ENCODE peak calls at places on chromosomes 13 and 19, in seven cellular contexts. U is effector CD8-positive, alpha-beta T cell; I is CD8-positive, alpha-beta memory T cell; N is activated T-cell treated with anti-CD3 and anti-CD28 coated beads, Interleukin-2, amount 50 U/mL, for 72 hours; T is osteocyte; O is neural progenitor cell; G is effector memory CD4-positive, alpha-beta T cell. Y is an unnamed sample.

GRCh38 chr13:34561033-34561432 is 381.0 kb upstream of the NBEA start:
- DNase-seq in U (no peak), I (no peak), N (no peak), T (no peak), O (no peak), G (no peak), Y (no peak)

GRCh38 chr19:39327990-39328705 is 7.5 kb upstream of the LRFN1 start:
- DNase-seq in U (peak), I (peak), N (peak), T (peak), O (peak), G (peak), Y (peak)

GRCh38 chr13:21176982-21177284 is 475 bp downstream of the MRPL57 start:
- DNase-seq in U (no peak), I (no peak), N (peak), T (no peak), O (no peak), G (no peak), Y (no peak)

GRCh38 chr13:46643165-46643777 is 90.3 kb downstream of the LRCH1 start:
- DNase-seq in U (no peak), I (no peak), N (no peak), T (no peak), O (no peak), G (no peak), Y (no peak)

GRCh38 chr13:40193290-40194203 is 472.9 kb downstream of the FOXO1 start:
- DNase-seq in U (no peak), I (no peak), N (no peak), T (peak), O (no peak), G (no peak), Y (no peak)

GRCh38 chr13:44974056-44974798 is 15.0 kb downstream of the NUFIP1 start:
- DNase-seq in U (no peak), I (no peak), N (no peak), T (no peak), O (no peak), G (no peak), Y (no peak)

GRCh38 chr19:39641773-39642172 is 13.9 kb upstream of the LGALS16 start:
- DNase-seq in U (no peak), I (no peak), N (no peak), T (no peak), O (no peak), G (no peak), Y (no peak)

GRCh38 chr19:35109395-35110112 is 6.1 kb upstream of the FXYD3 start:
- DNase-seq in U (no peak), I (no peak), N (no peak), T (no peak), O (peak), G (no peak), Y (no peak)

GRCh38 chr19:55485439-55486011 is 537 bp downstream of the NAT14 start:
- DNase-seq in U (no peak), I (peak), N (no peak), T (no peak), O (no peak), G (no peak), Y (no peak)

GRCh38 chr13:50387124-50387581 is 371.9 kb downstream of the KCNRG start:
- DNase-seq in U (no peak), I (no peak), N (peak), T (no peak), O (peak), G (peak), Y (peak)

GRCh38 chr19:35719402-35720162 is 1.8 kb downstream of the KMT2B start:
- DNase-seq in U (no peak), I (no peak), N (no peak), T (no peak), O (no peak), G (no peak), Y (no peak)

GRCh38 chr19:42216653-42217521 is 590 bp downstream of the DEDD2 start:
- DNase-seq in U (peak), I (peak), N (peak), T (no peak), O (peak), G (no peak), Y (peak)

GRCh38 chr19:28386080-28386869 is 826.7 kb downstream of the UQCRFS1 start:
- DNase-seq in U (no peak), I (no peak), N (no peak), T (no peak), O (no peak), G (no peak), Y (no peak)

GRCh38 chr19:1172353-1173159 is 1.5 kb downstream of the SBNO2 start:
- DNase-seq in U (no peak), I (no peak), N (no peak), T (no peak), O (peak), G (no peak), Y (no peak)

GRCh38 chr13:96091164-96091931 is 1.4 kb downstream of the HS6ST3 start:
- DNase-seq in U (no peak), I (no peak), N (no peak), T (no peak), O (peak), G (no peak), Y (no peak)

GRCh38 chr19:49546825-49547565 is 19.2 kb downstream of the RCN3 start:
- DNase-seq in U (peak), I (peak), N (peak), T (no peak), O (peak), G (peak), Y (peak)

GRCh38 chr19:49340865-49341718 is 5.9 kb downstream of the CD37 start:
- DNase-seq in U (no peak), I (no peak), N (no peak), T (no peak), O (no peak), G (no peak), Y (no peak)

GRCh38 chr13:102399791-102400618 is 1.8 kb downstream of the FGF14 start:
- DNase-seq in U (peak), I (peak), N (peak), T (no peak), O (peak), G (peak), Y (peak)

GRCh38 chr19:46731007-46731501 is 14.1 kb upstream of the PRKD2 start:
- DNase-seq in U (no peak), I (no peak), N (no peak), T (no peak), O (no peak), G (no peak), Y (no peak)

GRCh38 chr19:38657633-38658222 is 10.3 kb downstream of the ACTN4 start:
- DNase-seq in U (no peak), I (no peak), N (peak), T (no peak), O (peak), G (no peak), Y (no peak)

GRCh38 chr19:13952154-13953020 is at the start of gene DCAF15:
- DNase-seq in U (peak), I (peak), N (peak), T (peak), O (peak), G (peak), Y (peak)

GRCh38 chr13:29925457-29925856 is 75.0 kb upstream of the UBL3 start:
- DNase-seq in U (no peak), I (no peak), N (no peak), T (no peak), O (no peak), G (no peak), Y (no peak)

GRCh38 chr13:27599845-27600553 is 20.3 kb downstream of the LNX2 start:
- DNase-seq in U (no peak), I (no peak), N (no peak), T (no peak), O (no peak), G (no peak), Y (no peak)

GRCh38 chr13:77000475-77000874 is 8.6 kb downstream of the CLN5 start:
- DNase-seq in U (no peak), I (no peak), N (no peak), T (no peak), O (no peak), G (no peak), Y (no peak)

GRCh38 chr19:5949792-5950305 is 28.1 kb downstream of the RANBP3 start:
- DNase-seq in U (no peak), I (peak), N (peak), T (no peak), O (no peak), G (no peak), Y (peak)

GRCh38 chr13:71775946-71776345 is 91.1 kb downstream of the DACH1 start:
- DNase-seq in U (no peak), I (no peak), N (no peak), T (no peak), O (no peak), G (no peak), Y (no peak)

GRCh38 chr19:16886305-16886880 is 2.4 kb upstream of the F2RL3 start:
- DNase-seq in U (no peak), I (no peak), N (no peak), T (no peak), O (no peak), G (no peak), Y (no peak)

GRCh38 chr13:28047784-28048388 is 52.5 kb downstream of the FLT3 start:
- DNase-seq in U (no peak), I (no peak), N (no peak), T (no peak), O (no peak), G (no peak), Y (peak)

GRCh38 chr19:18496980-18497256 is 25.0 kb downstream of the ELL start:
- DNase-seq in U (no peak), I (no peak), N (no peak), T (no peak), O (no peak), G (no peak), Y (no peak)

GRCh38 chr13:28983661-28984060 is 163.5 kb downstream of the MTUS2 start:
- DNase-seq in U (no peak), I (no peak), N (no peak), T (no peak), O (no peak), G (no peak), Y (no peak)

GRCh38 chr13:98143157-98143553 is 261 bp downstream of the FARP1 start:
- DNase-seq in U (no peak), I (no peak), N (peak), T (no peak), O (no peak), G (no peak), Y (no peak)

GRCh38 chr13:91785435-91786137 is 387.2 kb downstream of the GPC5 start:
- DNase-seq in U (no peak), I (no peak), N (no peak), T (no peak), O (no peak), G (no peak), Y (no peak)

GRCh38 chr13:58994778-58995177 is 1169.0 kb downstream of the DIAPH3 start:
- DNase-seq in U (no peak), I (no peak), N (no peak), T (no peak), O (no peak), G (no peak), Y (no peak)

GRCh38 chr13:27476943-27477681 is 26.7 kb upstream of the MTIF3 start:
- DNase-seq in U (no peak), I (no peak), N (no peak), T (peak), O (no peak), G (no peak), Y (no peak)

GRCh38 chr13:96499646-96500045 is 409.7 kb downstream of the HS6ST3 start:
- DNase-seq in U (no peak), I (no peak), N (no peak), T (no peak), O (no peak), G (no peak), Y (no peak)

GRCh38 chr13:42893346-42893745 is 98.7 kb downstream of the EPSTI1 start:
- DNase-seq in U (no peak), I (no peak), N (no peak), T (no peak), O (no peak), G (no peak), Y (no peak)

Y was measured in T-helper 1 cell.